ENCODE peak calls at places on chromosomes 1 and 21, in five cellular contexts. One of them, this sample, is unnamed.

GRCh38 chr21:37784591-37785318 is 131.5 kb downstream of the KCNJ6 start:
- DNase-seq in NAMALWA: no peak
- DNase-seq in stimulated activated CD8-positive, alpha-beta memory T cell treated with anti-CD3 and anti-CD28 coated beads, Interleukin-4, amount 100 ng/mL, for 1 hour: no peak
- DNase-seq in naive thymus-derived CD8-positive, alpha-beta T cell: no peak
- DNase-seq in sigmoid colon: no peak
- DNase-seq in this sample: no peak

GRCh38 chr21:42558846-42559245 is 45.2 kb downstream of the SLC37A1 start:
- DNase-seq in sigmoid colon: peak; percentile 40
- DNase-seq in NAMALWA: no peak
- DNase-seq in stimulated activated CD8-positive, alpha-beta memory T cell treated with anti-CD3 and anti-CD28 coated beads, Interleukin-4, amount 100 ng/mL, for 1 hour: no peak
- DNase-seq in naive thymus-derived CD8-positive, alpha-beta T cell: no peak
- DNase-seq in this sample: no peak

GRCh38 chr1:55212349-55213028 is 2.7 kb downstream of the USP24 start:
- DNase-seq in sigmoid colon: no peak
- DNase-seq in naive thymus-derived CD8-positive, alpha-beta T cell: no peak
- DNase-seq in stimulated activated CD8-positive, alpha-beta memory T cell treated with anti-CD3 and anti-CD28 coated beads, Interleukin-4, amount 100 ng/mL, for 1 hour: no peak
- DNase-seq in NAMALWA: peak; percentile 61
- DNase-seq in this sample: no peak

GRCh38 chr1:28329395-28330153 is 734 bp downstream of the MED18 start:
- DNase-seq in NAMALWA: peak; percentile 58
- DNase-seq in stimulated activated CD8-positive, alpha-beta memory T cell treated with anti-CD3 and anti-CD28 coated beads, Interleukin-4, amount 100 ng/mL, for 1 hour: no peak
- DNase-seq in naive thymus-derived CD8-positive, alpha-beta T cell: no peak
- DNase-seq in sigmoid colon: peak; percentile 21
- DNase-seq in this sample: peak; percentile 60

GRCh38 chr1:15799004-15799867 is 8.2 kb downstream of the UQCRHL start:
- DNase-seq in naive thymus-derived CD8-positive, alpha-beta T cell: no peak
- DNase-seq in NAMALWA: no peak
- DNase-seq in stimulated activated CD8-positive, alpha-beta memory T cell treated with anti-CD3 and anti-CD28 coated beads, Interleukin-4, amount 100 ng/mL, for 1 hour: no peak
- DNase-seq in sigmoid colon: peak; percentile 82
- DNase-seq in this sample: no peak

GRCh38 chr21:36511484-36512227 is 31.7 kb upstream of the CLDN14 start:
- DNase-seq in sigmoid colon: no peak
- DNase-seq in naive thymus-derived CD8-positive, alpha-beta T cell: no peak
- DNase-seq in NAMALWA: no peak
- DNase-seq in stimulated activated CD8-positive, alpha-beta memory T cell treated with anti-CD3 and anti-CD28 coated beads, Interleukin-4, amount 100 ng/mL, for 1 hour: no peak
- DNase-seq in this sample: no peak

GRCh38 chr1:110339427-110340206 is 440 bp downstream of the RBM15 start:
- DNase-seq in sigmoid colon: no peak
- DNase-seq in naive thymus-derived CD8-positive, alpha-beta T cell: no peak
- DNase-seq in NAMALWA: peak; percentile 77
- DNase-seq in stimulated activated CD8-positive, alpha-beta memory T cell treated with anti-CD3 and anti-CD28 coated beads, Interleukin-4, amount 100 ng/mL, for 1 hour: no peak
- DNase-seq in this sample: peak; percentile 37

GRCh38 chr1:22030473-22030872 is 22.0 kb upstream of the CDC42 start:
- DNase-seq in sigmoid colon: no peak
- DNase-seq in naive thymus-derived CD8-positive, alpha-beta T cell: no peak
- DNase-seq in stimulated activated CD8-positive, alpha-beta memory T cell treated with anti-CD3 and anti-CD28 coated beads, Interleukin-4, amount 100 ng/mL, for 1 hour: no peak
- DNase-seq in NAMALWA: no peak
- DNase-seq in this sample: no peak

GRCh38 chr1:162003825-162004205 is 19.9 kb downstream of the OLFML2B start:
- DNase-seq in sigmoid colon: no peak
- DNase-seq in stimulated activated CD8-positive, alpha-beta memory T cell treated with anti-CD3 and anti-CD28 coated beads, Interleukin-4, amount 100 ng/mL, for 1 hour: no peak
- DNase-seq in naive thymus-derived CD8-positive, alpha-beta T cell: no peak
- DNase-seq in NAMALWA: no peak
- DNase-seq in this sample: peak; percentile 97

GRCh38 chr1:155167166-155168104 is 5.7 kb downstream of the KRTCAP2 start:
- DNase-seq in sigmoid colon: peak; percentile 94
- DNase-seq in naive thymus-derived CD8-positive, alpha-beta T cell: peak; percentile 75
- DNase-seq in NAMALWA: peak; percentile 96
- DNase-seq in stimulated activated CD8-positive, alpha-beta memory T cell treated with anti-CD3 and anti-CD28 coated beads, Interleukin-4, amount 100 ng/mL, for 1 hour: peak; percentile 75
- DNase-seq in this sample: peak; percentile 93

GRCh38 chr1:172781513-172782140 is 122.7 kb downstream of the FASLG start:
- DNase-seq in stimulated activated CD8-positive, alpha-beta memory T cell treated with anti-CD3 and anti-CD28 coated beads, Interleukin-4, amount 100 ng/mL, for 1 hour: no peak
- DNase-seq in NAMALWA: peak; percentile 24
- DNase-seq in sigmoid colon: no peak
- DNase-seq in naive thymus-derived CD8-positive, alpha-beta T cell: no peak
- DNase-seq in this sample: no peak

GRCh38 chr1:18922848-18923475 is 20.6 kb upstream of the ALDH4A1 start:
- DNase-seq in sigmoid colon: no peak
- DNase-seq in naive thymus-derived CD8-positive, alpha-beta T cell: no peak
- DNase-seq in stimulated activated CD8-positive, alpha-beta memory T cell treated with anti-CD3 and anti-CD28 coated beads, Interleukin-4, amount 100 ng/mL, for 1 hour: no peak
- DNase-seq in NAMALWA: no peak
- DNase-seq in this sample: no peak

GRCh38 chr1:236150291-236150940 is 8.1 kb downstream of the GPR137B start:
- DNase-seq in sigmoid colon: no peak
- DNase-seq in NAMALWA: no peak
- DNase-seq in stimulated activated CD8-positive, alpha-beta memory T cell treated with anti-CD3 and anti-CD28 coated beads, Interleukin-4, amount 100 ng/mL, for 1 hour: no peak
- DNase-seq in naive thymus-derived CD8-positive, alpha-beta T cell: no peak
- DNase-seq in this sample: no peak

GRCh38 chr1:55531644-55532043 is 316.5 kb upstream of the USP24 start:
- DNase-seq in sigmoid colon: no peak
- DNase-seq in naive thymus-derived CD8-positive, alpha-beta T cell: no peak
- DNase-seq in NAMALWA: no peak
- DNase-seq in stimulated activated CD8-positive, alpha-beta memory T cell treated with anti-CD3 and anti-CD28 coated beads, Interleukin-4, amount 100 ng/mL, for 1 hour: no peak
- DNase-seq in this sample: no peak

GRCh38 chr1:35715568-35716002 is 3.1 kb downstream of the C1orf216 start:
- DNase-seq in NAMALWA: peak; percentile 84
- DNase-seq in stimulated activated CD8-positive, alpha-beta memory T cell treated with anti-CD3 and anti-CD28 coated beads, Interleukin-4, amount 100 ng/mL, for 1 hour: peak; percentile 56
- DNase-seq in naive thymus-derived CD8-positive, alpha-beta T cell: peak; percentile 51
- DNase-seq in sigmoid colon: peak; percentile 79
- DNase-seq in this sample: peak; percentile 89

GRCh38 chr1:94579876-94580294 is 38.3 kb upstream of the F3 start:
- DNase-seq in stimulated activated CD8-positive, alpha-beta memory T cell treated with anti-CD3 and anti-CD28 coated beads, Interleukin-4, amount 100 ng/mL, for 1 hour: no peak
- DNase-seq in sigmoid colon: no peak
- DNase-seq in NAMALWA: no peak
- DNase-seq in naive thymus-derived CD8-positive, alpha-beta T cell: no peak
- DNase-seq in this sample: no peak

GRCh38 chr1:162195567-162195966 is 126.1 kb downstream of the NOS1AP start:
- DNase-seq in NAMALWA: no peak
- DNase-seq in sigmoid colon: no peak
- DNase-seq in stimulated activated CD8-positive, alpha-beta memory T cell treated with anti-CD3 and anti-CD28 coated beads, Interleukin-4, amount 100 ng/mL, for 1 hour: no peak
- DNase-seq in naive thymus-derived CD8-positive, alpha-beta T cell: no peak
- DNase-seq in this sample: no peak

GRCh38 chr1:88729297-88729696 is 45.2 kb downstream of the PKN2 start:
- DNase-seq in stimulated activated CD8-positive, alpha-beta memory T cell treated with anti-CD3 and anti-CD28 coated beads, Interleukin-4, amount 100 ng/mL, for 1 hour: no peak
- DNase-seq in NAMALWA: no peak
- DNase-seq in naive thymus-derived CD8-positive, alpha-beta T cell: no peak
- DNase-seq in sigmoid colon: no peak
- DNase-seq in this sample: no peak

GRCh38 chr1:19250629-19251304 is 557 bp downstream of the EMC1 start:
- DNase-seq in naive thymus-derived CD8-positive, alpha-beta T cell: no peak
- DNase-seq in NAMALWA: peak; percentile 38
- DNase-seq in stimulated activated CD8-positive, alpha-beta memory T cell treated with anti-CD3 and anti-CD28 coated beads, Interleukin-4, amount 100 ng/mL, for 1 hour: no peak
- DNase-seq in sigmoid colon: no peak
- DNase-seq in this sample: peak; percentile 24

GRCh38 chr1:156671804-156672203 is 5.4 kb downstream of the NES start:
- DNase-seq in sigmoid colon: no peak
- DNase-seq in stimulated activated CD8-positive, alpha-beta memory T cell treated with anti-CD3 and anti-CD28 coated beads, Interleukin-4, amount 100 ng/mL, for 1 hour: no peak
- DNase-seq in naive thymus-derived CD8-positive, alpha-beta T cell: no peak
- DNase-seq in NAMALWA: no peak
- DNase-seq in this sample: no peak

This sample was measured in RPMI8226.